ENCODE peak calls at places on chromosomes 2 and 18, in ten cellular contexts. One of them, this sample, is unnamed.

GRCh38 chr18:5058768-5059539 is 138.1 kb downstream of the AKAIN1 start:
- DNase-seq in lower leg skin: no peak
- DNase-seq in activated naive CD4-positive, alpha-beta T cell treated with anti-CD3 and anti-CD28 coated beads, Interleukin-2, amount 10 ng/mL, durations not matched to agents 7 days and 5 days: peak; percentile 73
- DNase-seq in globus pallidus: no peak
- DNase-seq in HTR-8/SVneo: no peak
- DNase-seq in nephron progenitor cell: no peak
- DNase-seq in activated T-cell treated with anti-CD3 and anti-CD28 coated beads, Interleukin-2, amount 50 U/mL, for 48 hours: peak; percentile 44
- DNase-seq in lower lobe of right lung: no peak
- DNase-seq in tibial artery: no peak
- DNase-seq in endothelial cell: no peak
- DNase-seq in this sample: no peak

GRCh38 chr2:44330801-44331200 is 30.5 kb downstream of the PREPL start:
- DNase-seq in endothelial cell: no peak
- DNase-seq in tibial artery: no peak
- DNase-seq in activated naive CD4-positive, alpha-beta T cell treated with anti-CD3 and anti-CD28 coated beads, Interleukin-2, amount 10 ng/mL, durations not matched to agents 7 days and 5 days: no peak
- DNase-seq in globus pallidus: no peak
- DNase-seq in lower leg skin: no peak
- DNase-seq in activated T-cell treated with anti-CD3 and anti-CD28 coated beads, Interleukin-2, amount 50 U/mL, for 48 hours: no peak
- DNase-seq in HTR-8/SVneo: no peak
- DNase-seq in nephron progenitor cell: no peak
- DNase-seq in lower lobe of right lung: no peak
- DNase-seq in this sample: no peak

GRCh38 chr18:54223568-54224241 is 764 bp downstream of the MBD2 start:
- DNase-seq in nephron progenitor cell: peak; percentile 42
- DNase-seq in lower lobe of right lung: peak; percentile 63
- DNase-seq in lower leg skin: peak; percentile 87
- DNase-seq in endothelial cell: peak; percentile 18
- DNase-seq in tibial artery: peak; percentile 74
- DNase-seq in activated naive CD4-positive, alpha-beta T cell treated with anti-CD3 and anti-CD28 coated beads, Interleukin-2, amount 10 ng/mL, durations not matched to agents 7 days and 5 days: peak; percentile 57
- DNase-seq in globus pallidus: peak; percentile 24
- DNase-seq in HTR-8/SVneo: peak; percentile 38
- DNase-seq in activated T-cell treated with anti-CD3 and anti-CD28 coated beads, Interleukin-2, amount 50 U/mL, for 48 hours: peak; percentile 68
- DNase-seq in this sample: peak; percentile 72

GRCh38 chr2:112626604-112627059 is 19.1 kb upstream of the SLC20A1 start:
- DNase-seq in nephron progenitor cell: peak; percentile 48
- DNase-seq in endothelial cell: peak; percentile 65
- DNase-seq in lower leg skin: no peak
- DNase-seq in HTR-8/SVneo: peak; percentile 54
- DNase-seq in globus pallidus: peak; percentile 71
- DNase-seq in activated T-cell treated with anti-CD3 and anti-CD28 coated beads, Interleukin-2, amount 50 U/mL, for 48 hours: peak; percentile 82
- DNase-seq in activated naive CD4-positive, alpha-beta T cell treated with anti-CD3 and anti-CD28 coated beads, Interleukin-2, amount 10 ng/mL, durations not matched to agents 7 days and 5 days: peak; percentile 74
- DNase-seq in lower lobe of right lung: peak; percentile 72
- DNase-seq in tibial artery: peak; percentile 41
- DNase-seq in this sample: no peak

GRCh38 chr18:48892146-48892855 is 58.5 kb downstream of the SMAD7 start:
- DNase-seq in lower lobe of right lung: no peak
- DNase-seq in HTR-8/SVneo: no peak
- DNase-seq in activated naive CD4-positive, alpha-beta T cell treated with anti-CD3 and anti-CD28 coated beads, Interleukin-2, amount 10 ng/mL, durations not matched to agents 7 days and 5 days: no peak
- DNase-seq in endothelial cell: no peak
- DNase-seq in tibial artery: no peak
- DNase-seq in globus pallidus: no peak
- DNase-seq in nephron progenitor cell: no peak
- DNase-seq in activated T-cell treated with anti-CD3 and anti-CD28 coated beads, Interleukin-2, amount 50 U/mL, for 48 hours: no peak
- DNase-seq in lower leg skin: no peak
- DNase-seq in this sample: no peak

GRCh38 chr2:61018319-61018750 is 280 bp upstream of the PUS10 start:
- DNase-seq in activated T-cell treated with anti-CD3 and anti-CD28 coated beads, Interleukin-2, amount 50 U/mL, for 48 hours: no peak
- DNase-seq in HTR-8/SVneo: peak; percentile 45
- DNase-seq in endothelial cell: no peak
- DNase-seq in globus pallidus: no peak
- DNase-seq in lower lobe of right lung: no peak
- DNase-seq in lower leg skin: no peak
- DNase-seq in nephron progenitor cell: no peak
- DNase-seq in activated naive CD4-positive, alpha-beta T cell treated with anti-CD3 and anti-CD28 coated beads, Interleukin-2, amount 10 ng/mL, durations not matched to agents 7 days and 5 days: no peak
- DNase-seq in tibial artery: no peak
- DNase-seq in this sample: no peak

GRCh38 chr2:165815742-165816141 is 21.7 kb upstream of the GALNT3 start:
- DNase-seq in nephron progenitor cell: no peak
- DNase-seq in lower lobe of right lung: no peak
- DNase-seq in globus pallidus: no peak
- DNase-seq in activated T-cell treated with anti-CD3 and anti-CD28 coated beads, Interleukin-2, amount 50 U/mL, for 48 hours: no peak
- DNase-seq in lower leg skin: no peak
- DNase-seq in tibial artery: no peak
- DNase-seq in activated naive CD4-positive, alpha-beta T cell treated with anti-CD3 and anti-CD28 coated beads, Interleukin-2, amount 10 ng/mL, durations not matched to agents 7 days and 5 days: no peak
- DNase-seq in HTR-8/SVneo: no peak
- DNase-seq in endothelial cell: no peak
- DNase-seq in this sample: no peak

GRCh38 chr2:195337597-195337996 is 319.4 kb upstream of the SLC39A10 start:
- DNase-seq in HTR-8/SVneo: no peak
- DNase-seq in activated T-cell treated with anti-CD3 and anti-CD28 coated beads, Interleukin-2, amount 50 U/mL, for 48 hours: no peak
- DNase-seq in activated naive CD4-positive, alpha-beta T cell treated with anti-CD3 and anti-CD28 coated beads, Interleukin-2, amount 10 ng/mL, durations not matched to agents 7 days and 5 days: no peak
- DNase-seq in lower lobe of right lung: no peak
- DNase-seq in tibial artery: no peak
- DNase-seq in endothelial cell: no peak
- DNase-seq in globus pallidus: no peak
- DNase-seq in lower leg skin: no peak
- DNase-seq in nephron progenitor cell: no peak
- DNase-seq in this sample: no peak

GRCh38 chr18:12741351-12741750 is 38.5 kb downstream of the PSMG2 start:
- DNase-seq in HTR-8/SVneo: peak; percentile 39
- DNase-seq in nephron progenitor cell: no peak
- DNase-seq in endothelial cell: no peak
- DNase-seq in lower leg skin: no peak
- DNase-seq in activated T-cell treated with anti-CD3 and anti-CD28 coated beads, Interleukin-2, amount 50 U/mL, for 48 hours: no peak
- DNase-seq in tibial artery: no peak
- DNase-seq in globus pallidus: no peak
- DNase-seq in activated naive CD4-positive, alpha-beta T cell treated with anti-CD3 and anti-CD28 coated beads, Interleukin-2, amount 10 ng/mL, durations not matched to agents 7 days and 5 days: no peak
- DNase-seq in lower lobe of right lung: no peak
- DNase-seq in this sample: no peak

GRCh38 chr2:171095014-171095582 is 65.6 kb downstream of the TLK1 start:
- DNase-seq in tibial artery: no peak
- DNase-seq in lower lobe of right lung: no peak
- DNase-seq in nephron progenitor cell: no peak
- DNase-seq in HTR-8/SVneo: no peak
- DNase-seq in activated naive CD4-positive, alpha-beta T cell treated with anti-CD3 and anti-CD28 coated beads, Interleukin-2, amount 10 ng/mL, durations not matched to agents 7 days and 5 days: no peak
- DNase-seq in globus pallidus: no peak
- DNase-seq in activated T-cell treated with anti-CD3 and anti-CD28 coated beads, Interleukin-2, amount 50 U/mL, for 48 hours: no peak
- DNase-seq in endothelial cell: no peak
- DNase-seq in lower leg skin: no peak
- DNase-seq in this sample: no peak

GRCh38 chr2:164859251-164859818 is 17.7 kb upstream of the COBLL1 start:
- DNase-seq in activated naive CD4-positive, alpha-beta T cell treated with anti-CD3 and anti-CD28 coated beads, Interleukin-2, amount 10 ng/mL, durations not matched to agents 7 days and 5 days: no peak
- DNase-seq in lower leg skin: no peak
- DNase-seq in tibial artery: no peak
- DNase-seq in globus pallidus: no peak
- DNase-seq in activated T-cell treated with anti-CD3 and anti-CD28 coated beads, Interleukin-2, amount 50 U/mL, for 48 hours: no peak
- DNase-seq in HTR-8/SVneo: no peak
- DNase-seq in lower lobe of right lung: no peak
- DNase-seq in endothelial cell: no peak
- DNase-seq in nephron progenitor cell: no peak
- DNase-seq in this sample: no peak

GRCh38 chr2:189526936-189527654 is 53.5 kb downstream of the SLC40A1 start:
- DNase-seq in lower leg skin: no peak
- DNase-seq in lower lobe of right lung: no peak
- DNase-seq in endothelial cell: no peak
- DNase-seq in tibial artery: no peak
- DNase-seq in globus pallidus: no peak
- DNase-seq in nephron progenitor cell: no peak
- DNase-seq in activated T-cell treated with anti-CD3 and anti-CD28 coated beads, Interleukin-2, amount 50 U/mL, for 48 hours: no peak
- DNase-seq in HTR-8/SVneo: no peak
- DNase-seq in activated naive CD4-positive, alpha-beta T cell treated with anti-CD3 and anti-CD28 coated beads, Interleukin-2, amount 10 ng/mL, durations not matched to agents 7 days and 5 days: no peak
- DNase-seq in this sample: no peak

GRCh38 chr2:43448822-43449110 is 147.1 kb downstream of the THADA start:
- DNase-seq in lower lobe of right lung: no peak
- DNase-seq in tibial artery: no peak
- DNase-seq in activated naive CD4-positive, alpha-beta T cell treated with anti-CD3 and anti-CD28 coated beads, Interleukin-2, amount 10 ng/mL, durations not matched to agents 7 days and 5 days: no peak
- DNase-seq in lower leg skin: no peak
- DNase-seq in activated T-cell treated with anti-CD3 and anti-CD28 coated beads, Interleukin-2, amount 50 U/mL, for 48 hours: no peak
- DNase-seq in nephron progenitor cell: no peak
- DNase-seq in globus pallidus: no peak
- DNase-seq in endothelial cell: peak; percentile 59
- DNase-seq in HTR-8/SVneo: no peak
- DNase-seq in this sample: no peak

GRCh38 chr2:28225472-28225915 is 167.2 kb upstream of the FOSL2 start:
- DNase-seq in lower leg skin: no peak
- DNase-seq in tibial artery: no peak
- DNase-seq in lower lobe of right lung: no peak
- DNase-seq in endothelial cell: no peak
- DNase-seq in globus pallidus: no peak
- DNase-seq in activated T-cell treated with anti-CD3 and anti-CD28 coated beads, Interleukin-2, amount 50 U/mL, for 48 hours: no peak
- DNase-seq in activated naive CD4-positive, alpha-beta T cell treated with anti-CD3 and anti-CD28 coated beads, Interleukin-2, amount 10 ng/mL, durations not matched to agents 7 days and 5 days: no peak
- DNase-seq in HTR-8/SVneo: no peak
- DNase-seq in nephron progenitor cell: no peak
- DNase-seq in this sample: no peak

This sample was measured in thoracic aorta.